ENCODE peak calls at places on chromosomes 7 and 10, in seven cellular contexts. S is gastrocnemius medialis; H is CD4-positive, CD25-positive, alpha-beta regulatory T cell; Y is activated T-helper 9 cell treated with anti-CD3 and anti-CD28 coated beads, Interleukin-2, amount 50 U/mL, for 16 hours; A is cerebellar cortex; L is activated T-cell treated with anti-CD3 and anti-CD28 coated beads for 1 hour; N is nephron progenitor cell. C is an unnamed sample.

GRCh38 chr7:7352845-7353244 is 170.5 kb downstream of the C1GALT1 start:
- DNase-seq in S (no peak), H (no peak), Y (no peak), A (peak), L (no peak), N (no peak), C (no peak)

GRCh38 chr10:61975107-61975932 is 73.8 kb downstream of the ARID5B start:
- DNase-seq in S (no peak), H (no peak), Y (no peak), A (no peak), L (no peak), N (no peak), C (no peak)

GRCh38 chr7:29723599-29723998 is 82.7 kb upstream of the WIPF3 start:
- DNase-seq in S (no peak), H (no peak), Y (no peak), A (no peak), L (no peak), N (no peak), C (no peak)

GRCh38 chr10:26626066-26626465 is 71.4 kb upstream of the PDSS1 start:
- DNase-seq in S (no peak), H (no peak), Y (no peak), A (no peak), L (no peak), N (no peak), C (no peak)

GRCh38 chr7:6637544-6638229 is 569 bp downstream of the ZNF316 start:
- DNase-seq in S (no peak), H (peak), Y (peak), A (no peak), L (peak), N (peak), C (peak)

GRCh38 chr10:14244147-14244546 is 86.6 kb downstream of the FRMD4A start:
- DNase-seq in S (no peak), H (no peak), Y (no peak), A (peak), L (no peak), N (no peak), C (no peak)

GRCh38 chr10:42963302-42963701 is 113.6 kb upstream of the RET start:
- DNase-seq in S (no peak), H (no peak), Y (no peak), A (no peak), L (no peak), N (no peak), C (no peak)

GRCh38 chr10:92082583-92083280 is 159.2 kb downstream of the BTAF1 start:
- DNase-seq in S (no peak), H (no peak), Y (no peak), A (no peak), L (no peak), N (no peak), C (no peak)

GRCh38 chr7:157471259-157472125 is 134.7 kb downstream of the DNAJB6 start:
- DNase-seq in S (no peak), H (peak), Y (no peak), A (no peak), L (no peak), N (no peak), C (peak)

GRCh38 chr7:158443688-158444483 is 143.7 kb downstream of the PTPRN2 start:
- DNase-seq in S (no peak), H (no peak), Y (no peak), A (no peak), L (no peak), N (no peak), C (no peak)

GRCh38 chr7:66728571-66728970 is 12.0 kb upstream of the RABGEF1 start:
- DNase-seq in S (no peak), H (no peak), Y (no peak), A (no peak), L (no peak), N (no peak), C (no peak)

GRCh38 chr7:81501220-81501619 is 268.6 kb downstream of the HGF start:
- DNase-seq in S (no peak), H (no peak), Y (no peak), A (no peak), L (no peak), N (no peak), C (no peak)

GRCh38 chr10:78972160-78972946 is 96.4 kb upstream of the ZMIZ1 start:
- DNase-seq in S (peak), H (no peak), Y (no peak), A (peak), L (no peak), N (peak), C (no peak)

GRCh38 chr10:124864421-124865193 is 63.0 kb downstream of the ABRAXAS2 start:
- DNase-seq in S (peak), H (no peak), Y (no peak), A (peak), L (no peak), N (no peak), C (no peak)

GRCh38 chr7:122059516-122059915 is 84.5 kb downstream of the AASS start:
- DNase-seq in S (no peak), H (no peak), Y (no peak), A (no peak), L (no peak), N (no peak), C (no peak)